ENCODE peak calls at places on chromosomes 3 and 15, in seven cellular contexts. D is tibial artery, H is substantia nigra, X is tibial nerve, S is heart left ventricle, E is caudate nucleus, T is mesendoderm. U is an unnamed sample.

GRCh38 chr3:73687081-73688004 is 62.6 kb upstream of the PDZRN3 start:
- DNase-seq in X (no peak), S (no peak), D (no peak), T (peak; percentile 27), H (no peak), E (no peak), U (no peak)

GRCh38 chr3:196127308-196128040 is 45.6 kb upstream of the TFRC start:
- DNase-seq in X (no peak), T (peak; percentile 70), E (no peak), H (no peak), D (no peak), S (no peak), U (no peak)

GRCh38 chr3:15886521-15886920 is 88.7 kb upstream of the ANKRD28 start:
- DNase-seq in D (no peak), H (no peak), T (no peak), E (no peak), X (no peak), S (no peak), U (no peak)

GRCh38 chr15:68184616-68185470 is 20.3 kb downstream of the CALML4 start:
- DNase-seq in D (no peak), X (no peak), T (no peak), H (no peak), S (no peak), E (no peak), U (no peak)

GRCh38 chr3:8942115-8942514 is 21.2 kb downstream of the RAD18 start:
- DNase-seq in E (no peak), H (no peak), T (no peak), S (no peak), X (no peak), D (no peak), U (no peak)

GRCh38 chr15:50166216-50166615 is 15.8 kb upstream of the SLC27A2 start:
- DNase-seq in D (no peak), X (no peak), S (no peak), E (no peak), H (no peak), T (no peak), U (no peak)

GRCh38 chr15:86162172-86162591 is 82.5 kb downstream of the AGBL1 start:
- DNase-seq in E (no peak), X (no peak), D (no peak), S (no peak), T (no peak), H (no peak), U (no peak)

GRCh38 chr15:23629234-23629805 is 18.3 kb downstream of the MAGEL2 start:
- DNase-seq in E (no peak), D (no peak), T (peak; percentile 25), S (no peak), H (no peak), X (no peak), U (no peak)

GRCh38 chr3:50840983-50841489 is 166.3 kb downstream of the DOCK3 start:
- DNase-seq in S (no peak), H (no peak), E (no peak), X (no peak), D (no peak), T (no peak), U (no peak)

GRCh38 chr3:10637342-10637741 is 132.0 kb upstream of the ATP2B2 start:
- DNase-seq in X (no peak), E (no peak), H (no peak), T (no peak), D (no peak), S (no peak), U (no peak)

GRCh38 chr15:66701422-66702034 is 508 bp upstream of the SMAD6 start:
- DNase-seq in S (peak; percentile 65), D (peak; percentile 52), H (no peak), X (no peak), T (peak; percentile 78), E (no peak), U (peak; percentile 36)

GRCh38 chr3:116896116-116896515 is 186.5 kb downstream of the TUSC7 start:
- DNase-seq in D (no peak), H (no peak), X (no peak), S (no peak), T (no peak), E (no peak), U (no peak)

GRCh38 chr3:194715022-194715800 is 29.5 kb downstream of the FAM43A start:
- DNase-seq in E (no peak), D (no peak), T (peak; percentile 85), H (no peak), S (no peak), X (no peak), U (no peak)

GRCh38 chr3:2920103-2920502 is 190.1 kb downstream of the IL5RA start:
- DNase-seq in E (no peak), S (no peak), T (no peak), H (no peak), D (no peak), X (no peak), U (no peak)

GRCh38 chr3:197547206-197547605 is 8.6 kb downstream of the BDH1 start:
- DNase-seq in T (no peak), D (no peak), E (no peak), S (no peak), H (no peak), X (no peak), U (no peak)

GRCh38 chr15:72271895-72272212 is 500 bp downstream of the PARP6 start:
- DNase-seq in D (no peak), E (no peak), X (no peak), H (peak; percentile 26), T (peak; percentile 67), S (no peak), U (no peak)

GRCh38 chr3:149501524-149501923 is 27.0 kb downstream of the TM4SF4 start:
- DNase-seq in D (no peak), T (no peak), E (no peak), S (no peak), X (no peak), H (no peak), U (no peak)

GRCh38 chr3:187025656-187026320 is 95.5 kb downstream of the ST6GAL1 start:
- DNase-seq in D (no peak), H (no peak), T (peak; percentile 46), S (no peak), X (no peak), E (no peak), U (no peak)

GRCh38 chr3:182533394-182533793 is 259.9 kb upstream of the ATP11B start:
- DNase-seq in E (no peak), H (no peak), D (no peak), S (no peak), T (no peak), X (no peak), U (no peak)

GRCh38 chr3:192851821-192852352 is 65.8 kb downstream of the MB21D2 start:
- DNase-seq in H (peak; percentile 13), D (peak; percentile 71), X (peak; percentile 33), S (peak; percentile 45), E (no peak), T (no peak), U (peak; percentile 31)

GRCh38 chr3:49238274-49239127 is 38.5 kb downstream of the C3orf62 start:
- DNase-seq in T (no peak), X (peak; percentile 84), S (peak; percentile 39), D (peak; percentile 78), H (no peak), E (no peak), U (peak; percentile 31)

GRCh38 chr3:40181182-40181581 is 128.3 kb upstream of the EIF1B start:
- DNase-seq in X (no peak), H (no peak), T (peak; percentile 23), D (no peak), S (no peak), E (no peak), U (no peak)

GRCh38 chr3:177122183-177122856 is 75.0 kb downstream of the TBL1XR1 start:
- DNase-seq in S (no peak), E (no peak), D (no peak), X (no peak), H (no peak), T (peak; percentile 77), U (no peak)
- H3K27ac ChIP-seq in S (no peak overlapping the region), E (no peak overlapping the region), D (no peak overlapping the region), X (no peak overlapping the region), H (no peak overlapping the region), T (no peak overlapping the region), U (no peak overlapping the region)

GRCh38 chr15:70321106-70321809 is 223.5 kb upstream of the TLE3 start:
- DNase-seq in E (no peak), T (no peak), S (no peak), H (no peak), D (no peak), X (no peak), U (no peak)

GRCh38 chr15:70323111-70323851 is 225.6 kb upstream of the TLE3 start:
- DNase-seq in E (no peak), X (peak; percentile 74), T (peak; percentile 53), S (peak; percentile 51), H (no peak), D (peak; percentile 78), U (peak; percentile 44)

GRCh38 chr15:70324001-70324974 is 226.6 kb upstream of the TLE3 start:
- DNase-seq in T (peak; percentile 56), H (no peak), D (peak; percentile 38), S (no peak), X (no peak), E (no peak), U (no peak)

GRCh38 chr15:70320077-70320830 is 222.5 kb upstream of the TLE3 start:
- DNase-seq in H (no peak), E (no peak), T (no peak), X (no peak), D (no peak), S (no peak), U (no peak)

GRCh38 chr15:70322051-70322668 is 224.4 kb upstream of the TLE3 start:
- DNase-seq in D (no peak), H (no peak), S (no peak), E (no peak), X (no peak), T (no peak), U (no peak)
- H3K27ac ChIP-seq in D (peak overlapping the region; percentile 20), H (no peak overlapping the region), S (no peak overlapping the region), E (no peak overlapping the region), X (no peak overlapping the region), T (no peak overlapping the region), U (no peak overlapping the region)

GRCh38 chr3:129161860-129162271 is 1.0 kb upstream of the ISY1 start:
- DNase-seq in E (no peak), S (no peak), H (no peak), T (peak; percentile 55), D (no peak), X (no peak), U (no peak)
- H3K27ac ChIP-seq in E (peak overlapping the region; percentile 97), S (peak overlapping the region; percentile 98), H (peak overlapping the region; percentile 99), T (peak overlapping the region; percentile 83), D (peak overlapping the region; percentile 95), X (peak overlapping the region; percentile 87), U (peak overlapping the region; percentile 86)

DNA sequence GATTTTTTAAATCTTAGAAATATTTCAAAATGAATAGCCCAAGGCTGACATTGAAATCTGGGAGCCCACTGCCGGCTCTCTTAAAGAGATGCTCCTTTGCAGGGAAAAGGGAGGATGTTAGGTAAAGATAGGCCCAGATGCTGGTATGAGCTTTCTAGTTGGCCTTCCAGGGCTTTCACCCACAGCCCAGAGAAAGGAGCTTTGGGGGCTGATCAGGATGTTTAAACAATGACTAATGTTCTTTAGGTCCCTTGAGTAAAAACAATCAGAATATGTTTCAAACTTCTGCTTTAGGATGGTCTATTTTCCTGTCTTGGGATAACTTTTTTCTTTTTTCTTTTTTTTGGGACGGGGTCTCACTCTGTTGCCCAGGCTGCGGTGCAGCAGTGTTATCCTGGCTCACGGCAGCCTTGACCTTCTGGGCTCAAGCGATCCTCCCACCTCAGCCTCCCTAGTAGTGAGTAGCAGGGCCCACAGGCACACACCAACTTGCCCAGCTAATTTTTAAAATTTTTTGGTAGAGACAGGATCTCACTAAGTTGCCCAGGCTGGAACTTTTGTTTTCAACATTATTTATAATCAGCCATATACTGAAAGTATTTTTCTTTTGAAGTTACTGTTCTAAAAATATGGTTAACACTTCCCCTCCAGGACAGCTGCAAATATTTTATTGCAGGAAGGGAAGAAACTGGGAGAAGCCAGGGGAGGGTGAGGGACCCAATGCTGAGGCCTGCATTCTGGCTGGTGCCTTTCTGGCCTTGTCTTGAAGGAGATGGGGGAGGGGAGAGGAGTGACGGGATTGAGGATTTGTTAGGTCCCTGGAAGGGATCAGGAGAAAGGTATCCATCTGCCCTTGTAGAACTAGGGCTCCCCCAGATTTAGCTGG is 70.1 kb downstream of the TRAK1 start:
- DNase-seq in S (no peak), D (no peak), X (no peak), T (no peak), H (no peak), E (no peak), U (no peak)
- H3K27ac ChIP-seq in S (no peak overlapping the region), D (no peak overlapping the region), X (no peak overlapping the region), T (no peak overlapping the region), H (no peak overlapping the region), E (no peak overlapping the region), U (no peak overlapping the region)

U was measured in heart right ventricle.